ENCODE peak calls at places on chromosomes 3 and 15, in four cellular contexts. C is GM12878, T is HepG2, F is HCT116. L is an unnamed sample.

GRCh38 chr3:124584552-124585391 is 145.5 kb upstream of the UMPS start:
- DNase-seq in C (no peak), T (peak; percentile 73), F (peak; percentile 38), L (peak; percentile 55)

GRCh38 chr3:108338901-108339545 is 42.7 kb downstream of the HHLA2 start:
- DNase-seq in C (no peak), T (no peak), F (no peak), L (no peak)

GRCh38 chr15:53833134-53833624 is 73.7 kb upstream of the WDR72 start:
- DNase-seq in C (no peak), T (peak; percentile 94), F (no peak), L (no peak)

GRCh38 chr3:24495334-24495994 is 814 bp upstream of the THRB start:
- DNase-seq in C (no peak), T (peak; percentile 56), F (peak; percentile 60), L (no peak)

GRCh38 chr3:190548031-190548656 is 34.3 kb downstream of the IL1RAP start:
- DNase-seq in C (no peak), T (peak; percentile 94), F (no peak), L (no peak)

GRCh38 chr15:74830868-74831267 is 4.4 kb downstream of the CPLX3 start:
- DNase-seq in C (no peak), T (no peak), F (no peak), L (no peak)

GRCh38 chr3:188257384-188257961 is 103.5 kb downstream of the LPP start:
- DNase-seq in C (no peak), T (no peak), F (no peak), L (peak; percentile 80)

GRCh38 chr3:123324880-123325765 is 123.4 kb downstream of the SEC22A start:
- DNase-seq in C (no peak), T (no peak), F (no peak), L (no peak)

GRCh38 chr15:51368751-51369450 is 27.4 kb downstream of the GLDN start:
- DNase-seq in C (no peak), T (peak; percentile 42), F (no peak), L (no peak)

GRCh38 chr15:64070965-64071851 is 22.4 kb downstream of the CIAO2A start:
- DNase-seq in C (no peak), T (peak; percentile 74), F (no peak), L (peak; percentile 86)

GRCh38 chr15:62569460-62570404 is 404.6 kb upstream of the C2CD4B start:
- DNase-seq in C (no peak), T (peak; percentile 97), F (no peak), L (no peak)

GRCh38 chr15:39786444-39787056 is 3.9 kb upstream of the FSIP1 start:
- DNase-seq in C (no peak), T (peak; percentile 47), F (peak; percentile 22), L (peak; percentile 71)

DNA sequence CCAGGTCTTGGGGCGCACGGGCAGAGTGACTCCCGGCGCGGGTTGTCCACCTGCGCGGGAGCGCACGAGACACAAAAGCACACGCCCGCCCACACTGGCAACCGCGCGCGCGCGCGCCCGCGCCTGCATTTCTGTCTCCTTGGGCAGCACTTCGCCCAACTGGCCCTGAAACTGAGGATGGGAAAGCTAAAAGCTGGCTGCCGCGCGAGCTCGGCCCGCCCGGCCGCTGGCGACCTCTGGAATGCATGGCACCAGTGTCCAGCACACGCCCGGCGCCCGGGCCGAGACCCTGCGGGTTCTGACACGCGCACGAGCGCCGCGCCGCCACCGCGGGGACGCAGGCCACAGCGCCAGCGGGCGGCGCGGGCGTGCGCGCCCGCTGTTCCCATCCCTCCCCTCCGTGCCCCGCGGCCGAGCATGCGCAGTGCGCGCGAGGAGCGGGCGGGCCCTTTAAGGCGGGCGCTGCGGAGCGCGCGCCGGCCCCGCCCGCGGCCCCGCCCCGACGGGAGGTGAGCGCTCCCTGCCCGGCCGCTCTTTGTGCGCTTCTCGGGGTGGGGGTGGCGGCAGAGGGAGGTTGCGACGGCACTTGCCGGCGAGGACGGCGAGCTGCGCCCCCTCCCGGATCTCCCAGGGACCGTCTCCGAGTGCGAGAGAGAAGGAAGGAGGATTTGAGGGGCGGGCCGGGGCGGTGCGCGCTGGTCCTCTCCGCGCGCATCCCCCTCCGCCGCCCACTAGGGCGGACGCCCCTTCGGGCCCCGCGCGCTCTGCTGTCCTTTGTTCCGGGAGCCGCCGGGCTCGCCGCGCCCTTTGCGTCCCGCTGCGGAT is 1.1 kb upstream of the MEX3B start:
- DNase-seq in C (no peak), T (peak; percentile 73), F (peak; percentile 76), L (peak; percentile 94)
- TF ChIP-seq CTCF in C (peak; percentile 34), T (peak; percentile 69), F (peak; percentile 60), L (peak; percentile 85)

DNA sequence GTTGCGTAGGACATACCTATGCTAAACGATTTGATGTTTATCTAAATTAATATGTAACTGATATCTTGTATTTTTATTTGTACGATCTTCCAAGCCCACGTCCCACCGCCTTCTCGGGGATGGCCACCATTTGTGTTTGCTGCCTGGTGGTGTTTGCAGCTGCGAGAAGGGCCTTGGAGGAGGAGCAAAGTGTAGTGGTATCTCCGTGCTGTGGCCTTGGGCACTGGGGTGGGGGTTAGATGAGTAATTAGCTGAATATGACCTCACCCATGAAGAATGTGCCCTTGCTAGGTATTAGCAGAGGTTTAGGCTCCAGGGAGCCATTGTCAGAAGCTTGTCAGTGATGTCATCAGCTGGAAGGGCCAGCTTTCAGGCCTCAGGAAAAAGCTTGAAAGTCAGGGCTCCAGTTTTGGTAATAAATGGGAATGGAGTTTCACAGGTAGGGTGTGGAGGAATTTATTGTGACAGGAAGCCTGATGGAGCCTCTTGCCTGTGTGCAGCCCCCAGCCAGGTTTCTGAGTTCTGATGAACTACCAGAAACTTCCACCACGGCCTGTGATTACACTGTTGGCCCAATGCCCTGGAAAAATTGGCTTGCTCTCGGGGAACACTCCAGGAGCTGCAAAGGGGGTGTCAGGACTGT is 41.0 kb downstream of the FLNB start:
- DNase-seq in C (no peak), T (peak; percentile 98), F (peak; percentile 95), L (peak; percentile 91)
- TF ChIP-seq POLR2AphosphoS5 in C (no peak), T (no peak), F (peak; percentile 74), L (peak; percentile 46)

GRCh38 chr3:167166594-167167253 is 213.4 kb downstream of the ZBBX start:
- DNase-seq in C (no peak), T (no peak), F (no peak), L (no peak)

GRCh38 chr3:167167491-167167890 is 212.6 kb downstream of the ZBBX start:
- DNase-seq in C (no peak), T (no peak), F (no peak), L (no peak)

GRCh38 chr3:167163580-167163979 is 216.5 kb downstream of the ZBBX start:
- DNase-seq in C (no peak), T (no peak), F (no peak), L (no peak)

GRCh38 chr3:167166012-167166411 is 214.1 kb downstream of the ZBBX start:
- DNase-seq in C (no peak), T (no peak), F (no peak), L (no peak)

GRCh38 chr3:167162083-167162482 is 218.0 kb downstream of the ZBBX start:
- DNase-seq in C (no peak), T (no peak), F (no peak), L (no peak)
- H3K9ac ChIP-seq in C (no peak overlapping the region), T (no peak overlapping the region), F (no peak overlapping the region), L (no peak overlapping the region)

GRCh38 chr3:159989973-159990846 is 1.6 kb downstream of the IL12A start:
- DNase-seq in C (no peak), T (no peak), F (no peak), L (no peak)
- TF ChIP-seq CTCF in C (peak; percentile 16), T (no peak), F (peak; percentile 23), L (no peak)

GRCh38 chr15:55288006-55288717 is 1.5 kb downstream of the RAB27A start:
- DNase-seq in C (no peak), T (no peak), F (no peak), L (no peak)

GRCh38 chr15:55290361-55291057 is 896 bp upstream of the RAB27A start:
- DNase-seq in C (no peak), T (peak; percentile 71), F (peak; percentile 48), L (peak; percentile 86)

GRCh38 chr15:55289011-55289572 is 521 bp downstream of the RAB27A start:
- DNase-seq in C (no peak), T (peak; percentile 21), F (no peak), L (peak; percentile 35)

GRCh38 chr15:55284461-55284860 is 5.2 kb downstream of the RAB27A start:
- DNase-seq in C (no peak), T (no peak), F (no peak), L (no peak)

GRCh38 chr15:55289573-55290360 is at the start of gene RAB27A:
- DNase-seq in C (no peak), T (peak; percentile 64), F (peak; percentile 28), L (peak; percentile 48)
- TF ChIP-seq POLR2AphosphoS5 in C (peak; percentile 41), T (no peak), F (no peak), L (peak; percentile 37)

DNA sequence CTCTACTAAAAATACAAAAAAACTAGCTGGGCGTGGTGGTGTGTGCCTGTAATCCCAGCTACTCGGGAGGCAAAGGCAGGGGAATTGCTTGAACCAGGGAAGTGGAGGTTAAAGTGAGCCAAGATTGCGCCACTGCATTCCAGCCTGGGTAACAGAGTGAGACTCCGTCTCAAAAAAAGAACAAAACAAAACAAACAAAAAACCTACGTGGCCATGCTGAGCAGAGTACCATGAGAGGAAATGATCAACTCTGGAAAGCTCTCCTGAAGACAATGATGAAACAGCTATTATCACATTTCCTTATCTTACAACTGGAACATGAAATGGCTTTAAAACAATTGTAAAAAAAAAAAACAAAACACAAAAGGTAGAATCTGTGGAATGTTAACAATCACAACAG is 75.2 kb downstream of the CHSY1 start:
- DNase-seq in C (no peak), T (peak; percentile 39), F (no peak), L (peak; percentile 79)
- H3K9ac ChIP-seq in C (no peak overlapping the region), T (no peak overlapping the region), F (no peak overlapping the region), L (no peak overlapping the region)

GRCh38 chr3:184338538-184338945 is 1.1 kb downstream of the FAM131A start:
- DNase-seq in C (no peak), T (no peak), F (no peak), L (peak; percentile 84)
- TF ChIP-seq CTCF in C (no peak), T (no peak), F (no peak), L (no peak)

DNA sequence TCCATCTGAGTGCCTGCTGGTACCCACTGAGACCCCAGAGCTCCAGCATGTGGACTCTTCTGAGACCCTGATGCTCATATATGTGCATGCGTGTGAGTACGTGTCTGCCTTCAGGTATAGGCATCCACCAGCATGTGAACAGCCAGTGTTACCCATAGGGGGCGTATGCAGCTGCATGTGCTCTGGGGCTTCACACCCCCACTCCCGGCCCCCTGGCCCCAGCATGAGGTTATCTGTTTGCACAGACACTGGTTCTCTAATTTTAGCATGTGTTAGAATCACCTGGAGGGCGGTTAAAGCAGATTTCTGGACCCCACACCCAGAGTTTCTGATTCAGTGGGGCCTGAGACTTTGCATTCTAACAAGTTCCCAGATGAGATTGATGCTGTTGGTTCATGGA is 824 bp upstream of the CILP start:
- DNase-seq in C (no peak), T (peak; percentile 42), F (no peak), L (no peak)
- TF ChIP-seq POLR2AphosphoS5 in C (no peak), T (no peak), F (no peak), L (no peak)

GRCh38 chr3:52851348-52851747 is 16.5 kb upstream of the MUSTN1 start:
- DNase-seq in C (no peak), T (peak; percentile 58), F (peak; percentile 38), L (peak; percentile 39)
- H3K9ac ChIP-seq in C (no peak overlapping the region), T (no peak overlapping the region), F (no peak overlapping the region), L (no peak overlapping the region)

L was measured in endothelial cell of umbilical vein.